ENCODE peak calls at places on chromosome 9, in six cellular contexts. L is GM10248, K is activated T-helper 1 cell treated with Interleukin-2 at 50 U/mL for 16 hours, H is LoVo, E is WERI-Rb-1, C is NCI-H1436 treated with DMSO at 0.1 percent for 48 hours. T is an unnamed sample.
A peak's percentile ranks its signal among the peaks of the same experiment; 100 is the strongest.

GRCh38 chr9:81716409-81716808 is 27.1 kb upstream of the TLE1 start:
- DNase-seq in L (no peak), H (no peak), K (no peak), E (no peak), C (no peak), T (no peak)

GRCh38 chr9:96619109-96619435 is 571 bp downstream of the CDC14B start:
- DNase-seq in K (no peak), C (no peak), E (peak; percentile 25), L (no peak), H (no peak), T (no peak)

GRCh38 chr9:126482361-126483044 is 131.2 kb upstream of the LMX1B start:
- DNase-seq in L (no peak), C (no peak), E (peak; percentile 90), K (no peak), H (no peak), T (no peak)

GRCh38 chr9:89379508-89380115 is 61.3 kb downstream of the SECISBP2 start:
- DNase-seq in K (no peak), E (no peak), L (no peak), H (no peak), C (no peak), T (no peak)

GRCh38 chr9:118170032-118170955 is 466.1 kb downstream of the TLR4 start:
- DNase-seq in L (peak; percentile 7), H (peak; percentile 24), C (no peak), K (no peak), E (peak; percentile 77), T (peak; percentile 12)

GRCh38 chr9:135490980-135491444 is 9.5 kb upstream of the MRPS2 start:
- DNase-seq in L (no peak), H (no peak), C (no peak), E (no peak), K (no peak), T (no peak)

GRCh38 chr9:109604036-109604600 is 106.0 kb upstream of the PTPN3 start:
- DNase-seq in E (no peak), H (no peak), C (no peak), K (no peak), L (no peak), T (no peak)

GRCh38 chr9:108776920-108777650 is 78.7 kb downstream of the ACTL7B start:
- DNase-seq in C (no peak), H (no peak), K (no peak), L (no peak), E (peak; percentile 38), T (no peak)

GRCh38 chr9:133768859-133769510 is 30.8 kb upstream of the SARDH start:
- DNase-seq in H (no peak), K (no peak), C (no peak), L (no peak), E (peak; percentile 99), T (no peak)

GRCh38 chr9:69549310-69550202 is 122.6 kb downstream of the APBA1 start:
- DNase-seq in K (no peak), H (peak; percentile 54), E (peak; percentile 30), C (no peak), L (peak; percentile 45), T (peak; percentile 28)

GRCh38 chr9:136665111-136665703 is 2.5 kb downstream of the EGFL7 start:
- DNase-seq in C (no peak), L (no peak), E (peak; percentile 46), H (no peak), K (no peak), T (peak; percentile 34)

GRCh38 chr9:120583958-120584369 is 4.0 kb upstream of the CDK5RAP2 start:
- DNase-seq in H (peak; percentile 4), E (peak; percentile 77), C (peak; percentile 26), L (peak; percentile 42), K (no peak), T (peak; percentile 11)

GRCh38 chr9:69936427-69936826 is 107.2 kb upstream of the MAMDC2 start:
- DNase-seq in L (no peak), K (no peak), E (no peak), C (no peak), H (no peak), T (no peak)

GRCh38 chr9:130789747-130790672 is 45.0 kb upstream of the ABL1 start:
- DNase-seq in E (no peak), C (no peak), K (no peak), L (no peak), H (no peak), T (no peak)

GRCh38 chr9:34127035-34127948 is 794 bp upstream of the DCAF12 start:
- DNase-seq in H (no peak), K (no peak), C (no peak), E (no peak), L (no peak), T (no peak)

GRCh38 chr9:114910541-114910940 is 19.9 kb downstream of the TNFSF8 start:
- DNase-seq in E (no peak), C (no peak), H (no peak), K (no peak), L (no peak), T (no peak)

GRCh38 chr9:111922324-111923013 is 25.9 kb downstream of the UGCG start:
- DNase-seq in E (no peak), K (no peak), C (no peak), L (no peak), H (no peak), T (no peak)

GRCh38 chr9:119009253-119009652 is 360.0 kb downstream of the BRINP1 start:
- DNase-seq in K (no peak), E (no peak), C (no peak), L (no peak), H (peak; percentile 6), T (no peak)

GRCh38 chr9:34328500-34328982 is 527 bp downstream of the KIF24 start:
- DNase-seq in E (no peak), K (no peak), L (no peak), C (no peak), H (peak; percentile 50), T (no peak)

GRCh38 chr9:137160054-137160425 is 9.8 kb downstream of the LRRC26 start:
- DNase-seq in L (no peak), K (no peak), E (no peak), C (no peak), H (no peak), T (no peak)

GRCh38 chr9:4490705-4491620 is 695 bp downstream of the SLC1A1 start:
- DNase-seq in E (peak; percentile 14), L (peak; percentile 38), H (no peak), K (no peak), C (no peak), T (no peak)

GRCh38 chr9:131876486-131876885 is 136.6 kb upstream of the RAPGEF1 start:
- DNase-seq in H (no peak), E (no peak), L (no peak), C (no peak), K (no peak), T (no peak)

GRCh38 chr9:88757406-88758010 is 222.5 kb downstream of the NXNL2 start:
- DNase-seq in C (no peak), L (no peak), K (no peak), E (no peak), H (no peak), T (no peak)

GRCh38 chr9:108743901-108744371 is 111.8 kb downstream of the ACTL7B start:
- DNase-seq in C (no peak), H (no peak), E (peak; percentile 51), K (no peak), L (no peak), T (no peak)

GRCh38 chr9:72442212-72442607 is 77.2 kb upstream of the ZFAND5 start:
- DNase-seq in K (no peak), E (no peak), C (no peak), L (no peak), H (peak; percentile 83), T (no peak)

GRCh38 chr9:112867275-112867991 is 23.2 kb downstream of the SLC46A2 start:
- DNase-seq in L (peak; percentile 53), C (no peak), E (no peak), H (peak; percentile 73), K (no peak), T (peak; percentile 16)

GRCh38 chr9:110752766-110753165 is 84.2 kb downstream of the MUSK start:
- DNase-seq in H (peak; percentile 51), L (no peak), E (no peak), C (no peak), K (no peak), T (peak; percentile 60)